ENCODE peak calls at places on chromosomes 13 and 19, in six cellular contexts. B is IMR-90, D is neuronal stem cell, G is H1, I is H9, A is mesendoderm. T is an unnamed sample.

GRCh38 chr13:51000576-51001260 is 91.1 kb downstream of the RNASEH2B start:
- DNase-seq in D (no peak), A (no peak), G (no peak), I (no peak), B (peak; percentile 42), T (peak; percentile 35)

GRCh38 chr13:34469212-34469983 is 472.7 kb upstream of the NBEA start:
- DNase-seq in A (peak; percentile 3), G (no peak), B (no peak), I (no peak), D (no peak), T (peak; percentile 13)

GRCh38 chr19:41376998-41377365 is 649 bp downstream of the TMEM91 start:
- DNase-seq in G (no peak), B (no peak), D (no peak), A (no peak), I (no peak), T (no peak)

GRCh38 chr13:106474906-106475305 is 60.6 kb downstream of the EFNB2 start:
- DNase-seq in A (peak; percentile 84), D (no peak), I (no peak), B (no peak), G (no peak), T (no peak)

GRCh38 chr13:97266328-97266727 is 44.2 kb downstream of the MBNL2 start:
- DNase-seq in G (no peak), I (peak; percentile 61), D (no peak), A (peak; percentile 81), B (no peak), T (peak; percentile 41)

GRCh38 chr19:2455481-2456300 is 1.1 kb downstream of the LMNB2 start:
- DNase-seq in B (no peak), G (no peak), I (no peak), A (no peak), D (no peak), T (peak; percentile 46)

GRCh38 chr19:51798958-51799310 is 4.0 kb downstream of the FPR3 start:
- DNase-seq in D (no peak), A (no peak), B (no peak), I (no peak), G (no peak), T (no peak)

GRCh38 chr19:43438291-43439162 is 23.8 kb downstream of the TEX101 start:
- DNase-seq in I (no peak), B (peak; percentile 67), A (no peak), D (no peak), G (no peak), T (no peak)

GRCh38 chr19:1171755-1172352 is 2.2 kb downstream of the SBNO2 start:
- DNase-seq in B (no peak), A (peak; percentile 28), I (no peak), D (no peak), G (no peak), T (no peak)

GRCh38 chr13:59750860-59751259 is 412.9 kb downstream of the DIAPH3 start:
- DNase-seq in D (peak; percentile 83), A (peak; percentile 97), B (peak; percentile 57), G (peak; percentile 31), I (peak; percentile 74), T (peak; percentile 72)

GRCh38 chr13:109131698-109132257 is 502.4 kb downstream of the MYO16 start:
- DNase-seq in B (peak; percentile 21), A (peak; percentile 62), D (no peak), I (no peak), G (no peak), T (peak; percentile 79)

GRCh38 chr19:55493052-55493649 is 4.9 kb downstream of the SSC5D start:
- DNase-seq in I (no peak), A (no peak), G (no peak), D (no peak), B (peak; percentile 67), T (no peak)

GRCh38 chr13:43792456-43792855 is 5.7 kb upstream of the ENOX1 start:
- DNase-seq in G (no peak), D (no peak), I (no peak), A (no peak), B (no peak), T (no peak)

GRCh38 chr13:51768378-51768921 is 35.5 kb downstream of the DHRS12 start:
- DNase-seq in B (no peak), A (peak; percentile 75), G (no peak), D (peak; percentile 18), I (peak; percentile 77), T (no peak)

GRCh38 chr13:50129923-50130685 is 114.9 kb downstream of the KCNRG start:
- DNase-seq in B (no peak), G (no peak), A (peak; percentile 57), I (peak; percentile 64), D (peak; percentile 57), T (peak; percentile 64)

GRCh38 chr13:44989071-44989889 is at the start of the genes GPALPP1 and NUFIP1:
- DNase-seq in A (peak; percentile 98), G (peak; percentile 63), B (peak; percentile 95), I (peak; percentile 92), D (peak; percentile 91), T (peak; percentile 98)

GRCh38 chr13:31869582-31869981 is 130.3 kb downstream of the RXFP2 start:
- DNase-seq in D (no peak), G (no peak), I (no peak), B (no peak), A (no peak), T (no peak)

GRCh38 chr13:25860862-25861261 is 191.0 kb downstream of the SHISA2 start:
- DNase-seq in G (no peak), B (peak; percentile 33), A (no peak), D (no peak), I (no peak), T (peak; percentile 69)

GRCh38 chr13:33976965-33977364 is 159.0 kb downstream of the RFC3 start:
- DNase-seq in G (no peak), I (no peak), B (no peak), A (no peak), D (no peak), T (no peak)

GRCh38 chr13:34721631-34722144 is 220.4 kb upstream of the NBEA start:
- DNase-seq in B (no peak), A (no peak), D (no peak), I (no peak), G (no peak), T (no peak)

GRCh38 chr13:76879211-76879875 is 6.9 kb downstream of the KCTD12 start:
- DNase-seq in A (no peak), D (no peak), B (peak; percentile 70), G (no peak), I (no peak), T (peak; percentile 91)

GRCh38 chr19:51417107-51417806 is at the start of gene SIGLEC10:
- DNase-seq in G (no peak), I (peak; percentile 58), A (no peak), B (no peak), D (no peak), T (no peak)

GRCh38 chr13:23695711-23696512 is 125.7 kb downstream of the TNFRSF19 start:
- DNase-seq in B (no peak), G (no peak), D (no peak), A (no peak), I (peak; percentile 59), T (no peak)

GRCh38 chr19:10209305-10209704 is 14.6 kb upstream of the DNMT1 start:
- DNase-seq in A (no peak), I (no peak), G (no peak), D (no peak), B (peak; percentile 87), T (peak; percentile 35)

DNA sequence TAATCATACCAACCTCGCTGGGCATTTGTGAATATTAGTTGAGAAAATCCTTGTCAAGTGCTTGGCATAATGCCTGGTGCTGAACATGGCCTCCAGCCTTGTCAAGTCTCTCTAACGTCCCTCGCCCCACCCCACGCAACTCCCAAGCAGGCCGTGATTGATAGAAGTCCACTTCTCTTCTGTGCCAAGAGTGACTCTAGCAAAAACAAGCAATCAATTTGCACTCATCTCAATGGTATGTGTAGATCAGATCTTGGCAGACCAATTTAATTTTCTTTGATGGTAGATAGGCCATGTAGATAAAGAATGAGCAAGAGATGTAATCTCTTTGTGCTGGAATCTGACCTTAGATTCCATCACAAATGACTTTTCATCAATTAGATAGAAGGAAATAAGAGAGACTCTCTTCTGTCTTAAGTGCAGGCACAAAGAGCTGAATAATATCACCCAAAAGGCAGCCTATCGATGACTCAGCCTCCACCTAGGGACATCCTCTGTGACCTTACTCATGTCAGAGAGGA is 31.0 kb upstream of the KATNAL1 start:
- DNase-seq in B (peak; percentile 23), D (no peak), A (no peak), G (no peak), I (no peak), T (no peak)
- H2BK15ac ChIP-seq in B (peak overlapping the region; percentile 40), D (no peak overlapping the region), A (no peak overlapping the region), G (no peak overlapping the region), I (no peak overlapping the region), T (no peak overlapping the region)

GRCh38 chr19:8466018-8466417 is 21.2 kb downstream of the HNRNPM start:
- DNase-seq in I (no peak), D (no peak), A (no peak), G (no peak), B (peak; percentile 91), T (peak; percentile 87)
- H2BK15ac ChIP-seq in I (no peak overlapping the region), D (no peak overlapping the region), A (no peak overlapping the region), G (no peak overlapping the region), B (no peak overlapping the region), T (no peak overlapping the region)

DNA sequence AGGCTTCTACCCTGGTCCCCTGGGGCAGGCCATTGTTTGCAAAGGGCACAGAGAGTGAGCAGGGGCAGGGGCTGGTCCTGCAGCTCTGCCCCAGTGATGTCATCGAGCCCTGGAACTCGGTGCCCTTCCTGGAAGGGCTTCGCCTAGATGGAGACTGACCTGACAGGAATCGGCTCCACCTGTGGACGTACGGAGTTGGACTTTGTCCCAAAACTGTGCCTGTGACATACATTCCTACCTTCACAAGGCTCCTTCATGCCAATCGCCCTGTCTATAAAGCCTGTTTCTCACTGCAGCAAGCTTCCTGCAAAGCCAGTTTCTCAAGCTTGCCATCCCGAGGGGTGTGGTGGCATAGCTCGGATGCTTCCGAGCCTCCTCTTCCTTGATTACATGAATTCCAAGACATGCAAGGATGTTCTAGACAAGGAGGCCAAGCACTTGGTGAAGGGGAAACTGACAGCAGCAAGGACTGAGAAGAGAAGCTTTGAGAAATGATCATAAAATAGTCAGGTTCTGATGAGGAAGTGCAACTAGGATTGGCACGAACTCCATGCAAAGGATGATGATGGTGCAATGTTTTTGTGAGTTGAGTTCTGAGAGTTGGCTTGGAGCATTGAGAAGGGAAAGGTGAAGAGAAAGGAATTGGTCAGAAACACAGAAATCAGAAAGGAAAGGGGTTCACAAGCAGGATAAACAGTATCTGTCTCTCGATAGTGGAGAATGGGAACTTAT is 73.6 kb upstream of the STK24 start:
- DNase-seq in I (no peak), G (no peak), D (no peak), A (peak; percentile 45), B (no peak), T (no peak)
- H2BK15ac ChIP-seq in I (no peak overlapping the region), G (no peak overlapping the region), D (no peak overlapping the region), A (no peak overlapping the region), B (no peak overlapping the region), T (peak overlapping the region; percentile 63)

DNA sequence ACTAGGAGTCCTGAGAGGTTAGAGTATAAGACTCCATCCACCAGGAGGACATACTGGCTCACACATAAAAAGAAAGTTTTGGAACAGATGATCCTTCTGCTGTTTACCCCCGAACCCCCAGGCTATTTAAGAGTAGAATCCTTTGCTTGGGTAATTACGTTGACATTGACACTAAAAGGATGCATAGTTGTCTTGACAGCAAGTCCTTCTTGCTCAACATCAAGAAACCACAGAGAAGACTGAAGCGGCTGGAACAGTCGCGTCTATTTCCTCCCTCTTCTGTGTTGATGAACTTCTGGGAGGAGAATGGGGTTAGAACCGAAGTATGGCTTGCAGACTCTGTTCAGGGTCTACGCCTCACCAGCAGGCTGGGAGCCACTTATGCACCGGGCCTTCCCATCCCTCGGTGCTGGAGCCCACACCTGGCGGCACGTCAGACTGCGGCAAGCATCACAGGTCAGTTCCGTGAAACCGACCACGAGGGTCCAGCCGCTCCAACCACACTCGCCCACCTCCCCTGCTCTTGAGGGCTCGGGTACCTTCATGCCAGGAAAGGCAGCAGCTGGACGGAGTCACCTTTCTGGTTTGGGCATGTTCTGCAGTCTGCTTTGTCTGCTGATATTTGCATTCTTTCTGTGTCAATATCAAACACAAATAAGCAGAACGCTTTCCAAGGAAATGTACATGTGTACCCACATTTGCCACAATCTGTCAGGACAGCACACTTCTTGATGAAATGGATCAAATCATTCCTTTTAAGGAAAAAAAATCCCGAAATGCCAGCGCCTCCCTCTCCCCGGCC is 42.4 kb upstream of the RANBP3 start:
- DNase-seq in B (no peak), I (no peak), A (no peak), G (no peak), D (no peak), T (peak; percentile 85)
- H2BK15ac ChIP-seq in B (no peak overlapping the region), I (no peak overlapping the region), A (no peak overlapping the region), G (no peak overlapping the region), D (no peak overlapping the region), T (peak overlapping the region; percentile 32)

T was measured in mesenchymal stem cell.